ENCODE peak calls at places on chromosomes 11 and 22, in ten cellular contexts. N is activated CD4-positive, CD25-positive, alpha-beta regulatory T cell; P is CD4-positive, alpha-beta T cell; G is nucleus accumbens; V is EL; U is left ventricle myocardium superior; A is hepatic stellate cell; M is uterus; S is lung microvascular endothelial cell; Q is activated T-cell treated with anti-CD3 and anti-CD28 coated beads for 24 hours. Z is an unnamed sample.

GRCh38 chr11:93541884-93542752 is 1.1 kb downstream of the SMCO4 start:
- DNase-seq in V (peak; percentile 68), A (peak; percentile 63), U (no peak), G (no peak), M (peak; percentile 51), N (no peak), S (peak; percentile 43), P (peak; percentile 20), Q (no peak), Z (peak; percentile 18)

GRCh38 chr11:133894956-133895549 is 49.7 kb upstream of the SPATA19 start:
- DNase-seq in Q (no peak), V (no peak), U (no peak), P (no peak), N (no peak), A (no peak), S (no peak), G (no peak), M (no peak), Z (no peak)

GRCh38 chr11:724063-724732 is 18.2 kb downstream of the EPS8L2 start:
- DNase-seq in U (peak; percentile 29), Q (no peak), M (no peak), V (no peak), N (no peak), P (no peak), S (peak; percentile 57), A (no peak), G (no peak), Z (no peak)

GRCh38 chr22:42683599-42684283 is 34.5 kb upstream of the CYB5R3 start:
- DNase-seq in Q (no peak), N (no peak), A (no peak), U (peak; percentile 92), S (no peak), M (peak; percentile 86), V (no peak), P (no peak), G (no peak), Z (no peak)

GRCh38 chr22:34437140-34437539 is 516.9 kb upstream of the LARGE1 start:
- DNase-seq in P (no peak), N (no peak), Q (no peak), U (no peak), A (no peak), S (no peak), V (no peak), M (no peak), G (no peak), Z (no peak)

GRCh38 chr11:98104249-98104648 is 916.5 kb upstream of the CNTN5 start:
- DNase-seq in P (no peak), A (no peak), Q (no peak), M (no peak), V (no peak), G (no peak), S (no peak), U (no peak), N (no peak), Z (no peak)

GRCh38 chr11:10730151-10730550 is 20.9 kb upstream of the CTR9 start:
- DNase-seq in P (no peak), A (no peak), M (no peak), V (no peak), N (no peak), S (no peak), Q (no peak), G (no peak), U (no peak), Z (no peak)

GRCh38 chr22:35648066-35649025 is at the start of gene APOL6:
- DNase-seq in A (peak; percentile 62), Q (peak; percentile 57), N (peak; percentile 52), G (peak; percentile 29), S (peak; percentile 80), P (peak; percentile 59), U (peak; percentile 40), V (peak; percentile 82), M (peak; percentile 56), Z (no peak)

GRCh38 chr11:66886671-66887221 is 29.9 kb downstream of the LRFN4 start:
- DNase-seq in Q (no peak), U (peak; percentile 61), V (peak; percentile 20), N (no peak), M (no peak), P (no peak), A (peak; percentile 90), G (no peak), S (peak; percentile 55), Z (no peak)

Z was measured in tibial nerve.